ENCODE peak calls at places on chromosome 21, in six cellular contexts. T is upper lobe of right lung; L is fibroblast of the aortic adventitia; N is H7; A is CD8-positive, alpha-beta memory T cell; H is AG04450. X is an unnamed sample.

GRCh38 chr21:45513003-45513706 is 29.1 kb downstream of the SLC19A1 start:
- DNase-seq in T (peak), L (no peak), N (no peak), A (no peak), H (no peak), X (no peak)

GRCh38 chr21:39536835-39537234 is 75.9 kb upstream of the B3GALT5 start:
- DNase-seq in T (no peak), L (no peak), N (no peak), A (no peak), H (no peak), X (no peak)

GRCh38 chr21:29501451-29501850 is 202.7 kb downstream of the BACH1 start:
- DNase-seq in T (no peak), L (peak), N (no peak), A (no peak), H (peak), X (peak)

GRCh38 chr21:30463713-30464112 is 16.5 kb downstream of the KRTAP19-1 start:
- DNase-seq in T (no peak), L (no peak), N (peak), A (no peak), H (no peak), X (no peak)

GRCh38 chr21:28111151-28111619 is 881.5 kb downstream of the LTN1 start:
- DNase-seq in T (no peak), L (peak), N (no peak), A (no peak), H (peak), X (peak)

GRCh38 chr21:41321908-41322495 is 5.4 kb downstream of the FAM3B start:
- DNase-seq in T (no peak), L (no peak), N (no peak), A (no peak), H (no peak), X (no peak)

GRCh38 chr21:42555756-42556438 is 42.2 kb downstream of the SLC37A1 start:
- DNase-seq in T (peak), L (no peak), N (no peak), A (no peak), H (no peak), X (no peak)

GRCh38 chr21:37072988-37073416 is at the start of the genes PIGP and TTC3:
- DNase-seq in T (peak), L (peak), N (peak), A (peak), H (peak), X (peak)

GRCh38 chr21:34274001-34274400 is 89.8 kb upstream of the KCNE2 start:
- DNase-seq in T (no peak), L (peak), N (no peak), A (no peak), H (no peak), X (peak)

X was measured in cardiac fibroblast.